ENCODE peak calls at places on chromosomes 16 and 17, in four cellular contexts. One of them, this sample, is unnamed.

GRCh38 chr17:39996162-39996561 is 15.6 kb downstream of the PSMD3 start:
- DNase-seq in K562: no peak
- DNase-seq in HepG2: no peak
- DNase-seq in GM12878: no peak
- DNase-seq in this sample: no peak

GRCh38 chr17:21042434-21043295 is at the start of gene USP22:
- DNase-seq in K562: no peak
- DNase-seq in HepG2: no peak
- DNase-seq in GM12878: no peak
- DNase-seq in this sample: peak

GRCh38 chr16:50399411-50399810 is 30.6 kb upstream of the BRD7 start:
- DNase-seq in K562: no peak
- DNase-seq in HepG2: no peak
- DNase-seq in GM12878: no peak
- DNase-seq in this sample: no peak

GRCh38 chr17:74606050-74606449 is 14.0 kb upstream of the CD300LD start:
- DNase-seq in K562: no peak
- DNase-seq in HepG2: no peak
- DNase-seq in GM12878: no peak
- DNase-seq in this sample: no peak

GRCh38 chr16:1218930-1219611 is 6.0 kb downstream of the TPSG1 start:
- DNase-seq in K562: no peak
- DNase-seq in HepG2: no peak
- DNase-seq in GM12878: no peak
- DNase-seq in this sample: no peak

GRCh38 chr17:46832945-46833839 is 14.7 kb upstream of the WNT3 start:
- DNase-seq in K562: peak
- DNase-seq in HepG2: peak
- DNase-seq in GM12878: no peak
- DNase-seq in this sample: no peak

GRCh38 chr16:78407191-78407590 is 307.7 kb downstream of the WWOX start:
- DNase-seq in K562: no peak
- DNase-seq in HepG2: no peak
- DNase-seq in GM12878: no peak
- DNase-seq in this sample: no peak

GRCh38 chr17:4304417-4305027 is 40.7 kb upstream of the ANKFY1 start:
- DNase-seq in K562: peak
- DNase-seq in HepG2: peak
- DNase-seq in GM12878: no peak
- DNase-seq in this sample: peak

GRCh38 chr17:74190154-74190553 is 13.3 kb upstream of the RPL38 start:
- DNase-seq in K562: peak
- DNase-seq in HepG2: peak
- DNase-seq in GM12878: no peak
- DNase-seq in this sample: no peak

GRCh38 chr17:36501963-36502362 is 15.5 kb downstream of the ZNHIT3 start:
- DNase-seq in K562: no peak
- DNase-seq in HepG2: no peak
- DNase-seq in GM12878: no peak
- DNase-seq in this sample: no peak

GRCh38 chr17:49554694-49555494 is 20.8 kb upstream of the NXPH3 start:
- DNase-seq in K562: no peak
- DNase-seq in HepG2: no peak
- DNase-seq in GM12878: no peak
- DNase-seq in this sample: no peak

GRCh38 chr16:88066680-88067529 is 115.7 kb downstream of the BANP start:
- DNase-seq in K562: no peak
- DNase-seq in HepG2: no peak
- DNase-seq in GM12878: no peak
- DNase-seq in this sample: no peak

GRCh38 chr17:34980681-34981537 is 597 bp downstream of the LIG3 start:
- DNase-seq in K562: peak
- DNase-seq in HepG2: peak
- DNase-seq in GM12878: peak
- DNase-seq in this sample: peak

GRCh38 chr16:10594312-10594950 is 14.0 kb upstream of the EMP2 start:
- DNase-seq in K562: no peak
- DNase-seq in HepG2: no peak
- DNase-seq in GM12878: no peak
- DNase-seq in this sample: no peak

GRCh38 chr17:53191878-53192277 is 630.8 kb upstream of the KIF2B start:
- DNase-seq in K562: no peak
- DNase-seq in HepG2: no peak
- DNase-seq in GM12878: no peak
- DNase-seq in this sample: no peak

GRCh38 chr17:45310380-45311324 is 6.2 kb downstream of the MAP3K14 start:
- DNase-seq in K562: no peak
- DNase-seq in HepG2: no peak
- DNase-seq in GM12878: no peak
- DNase-seq in this sample: no peak

GRCh38 chr17:42126836-42127235 is 4.2 kb downstream of the HSPB9 start:
- DNase-seq in K562: no peak
- DNase-seq in HepG2: no peak
- DNase-seq in GM12878: no peak
- DNase-seq in this sample: no peak

DNA sequence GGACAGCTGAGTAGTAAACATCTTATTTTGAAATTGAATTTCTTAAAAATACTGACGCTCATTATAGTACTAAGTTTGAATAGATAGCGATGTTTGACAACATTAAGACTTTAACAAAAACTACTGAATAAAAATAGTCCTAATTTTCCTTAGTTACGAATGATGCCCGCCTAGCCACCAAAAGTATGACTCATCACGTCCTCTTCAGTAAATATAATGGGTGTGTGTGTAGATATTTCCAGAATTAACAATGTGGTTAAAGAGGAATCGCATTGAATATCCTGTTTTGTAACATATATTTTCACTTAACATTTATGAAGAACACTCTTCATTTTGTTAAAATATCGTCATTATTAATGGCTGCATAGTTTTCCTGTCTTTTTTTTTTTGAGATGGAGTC is 187.6 kb downstream of the MYO1D start:
- DNase-seq in K562: no peak
- DNase-seq in HepG2: no peak
- DNase-seq in GM12878: no peak
- DNase-seq in this sample: no peak
- TF ChIP-seq CREM in K562: no peak
- TF ChIP-seq CREM in HepG2: no peak
- TF ChIP-seq CREM in GM12878: no peak
- TF ChIP-seq CREM in this sample: no peak

GRCh38 chr17:15946611-15947120 is 1.7 kb downstream of the ADORA2B start:
- DNase-seq in K562: no peak
- DNase-seq in HepG2: no peak
- DNase-seq in GM12878: no peak
- DNase-seq in this sample: no peak
- TF ChIP-seq NR2C2 in K562: no peak
- TF ChIP-seq NR2C2 in HepG2: no peak
- TF ChIP-seq NR2C2 in GM12878: no peak
- TF ChIP-seq NR2C2 in this sample: no peak

GRCh38 chr17:76617838-76618237 is 25.7 kb downstream of the ST6GALNAC1 start:
- DNase-seq in K562: no peak
- DNase-seq in HepG2: no peak
- DNase-seq in GM12878: no peak
- DNase-seq in this sample: no peak
- TF ChIP-seq ATF3 in K562: no peak
- TF ChIP-seq ATF3 in HepG2: no peak
- TF ChIP-seq ATF3 in GM12878: no peak
- TF ChIP-seq ATF3 in this sample: no peak

DNA sequence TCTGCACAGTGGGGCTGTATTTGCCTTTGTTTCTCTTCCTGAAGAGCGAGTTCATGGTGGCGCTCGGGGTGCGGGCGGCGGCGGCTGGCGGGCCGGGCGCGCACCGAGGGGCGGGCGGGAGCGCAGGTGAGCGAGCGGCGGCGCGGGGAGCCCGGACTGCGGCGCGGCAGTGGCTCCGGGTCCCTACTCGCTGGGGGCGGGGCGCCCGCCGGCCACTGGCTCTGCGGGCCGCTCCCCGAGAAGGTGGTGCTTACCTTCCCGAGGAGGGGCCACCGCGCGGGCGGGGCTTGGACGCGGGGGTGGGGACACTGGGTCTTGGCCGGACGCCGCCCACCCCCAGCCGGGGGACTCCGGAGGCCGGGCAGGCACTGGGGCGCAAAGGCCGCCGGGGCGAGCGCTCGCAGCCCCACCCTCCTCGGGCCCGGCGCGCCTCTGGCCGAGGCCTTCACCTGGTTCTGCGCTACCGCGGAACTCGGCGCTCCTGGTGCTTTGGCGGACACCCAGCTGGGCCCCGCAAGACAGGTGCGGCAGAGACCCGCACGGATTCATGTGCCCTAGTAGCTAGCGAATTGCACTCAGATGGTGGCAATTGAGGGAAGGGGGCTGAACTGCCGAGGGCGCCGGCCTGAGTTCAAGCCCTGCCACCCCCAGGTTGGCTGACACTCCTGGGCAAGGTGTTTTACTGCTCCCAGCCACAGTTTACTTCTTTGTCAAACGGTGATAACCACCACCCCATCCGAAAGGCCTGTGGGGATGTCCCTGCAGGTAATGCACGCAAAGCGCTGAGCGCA is at the start of gene PPL:
- DNase-seq in K562: peak
- DNase-seq in HepG2: peak
- DNase-seq in GM12878: no peak
- DNase-seq in this sample: peak
- TF ChIP-seq CREM in K562: no peak
- TF ChIP-seq CREM in HepG2: no peak
- TF ChIP-seq CREM in GM12878: no peak
- TF ChIP-seq CREM in this sample: no peak

DNA sequence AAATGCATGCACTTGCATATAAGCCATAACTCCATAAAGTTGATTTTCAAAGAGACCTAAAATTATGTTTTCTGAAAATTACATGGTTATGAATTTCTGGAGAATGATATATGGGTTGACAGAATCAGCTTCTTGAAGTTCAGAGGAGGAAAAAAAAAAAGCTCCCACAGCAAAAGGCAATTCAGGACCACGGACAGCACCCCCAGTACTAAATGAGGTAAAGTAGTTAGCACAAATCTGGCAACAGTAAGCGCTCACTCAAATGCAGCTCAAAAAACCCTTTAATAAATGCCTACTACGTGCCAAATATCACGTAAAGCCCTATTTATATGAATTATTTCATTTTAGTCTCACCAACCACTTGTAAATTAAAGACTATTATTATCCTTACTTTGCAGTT is 135.2 kb downstream of the SHISA9 start:
- DNase-seq in K562: peak
- DNase-seq in HepG2: peak
- DNase-seq in GM12878: no peak
- DNase-seq in this sample: peak
- TF ChIP-seq NR2C2 in K562: no peak
- TF ChIP-seq NR2C2 in HepG2: no peak
- TF ChIP-seq NR2C2 in GM12878: no peak
- TF ChIP-seq NR2C2 in this sample: no peak

GRCh38 chr17:15512310-15512709 is 44.9 kb upstream of the CDRT4 start:
- DNase-seq in K562: no peak
- DNase-seq in HepG2: no peak
- DNase-seq in GM12878: no peak
- DNase-seq in this sample: no peak

GRCh38 chr17:15511142-15511541 is 43.7 kb upstream of the CDRT4 start:
- DNase-seq in K562: no peak
- DNase-seq in HepG2: no peak
- DNase-seq in GM12878: no peak
- DNase-seq in this sample: no peak

GRCh38 chr17:15513859-15514446 is 46.5 kb upstream of the CDRT4 start:
- DNase-seq in K562: no peak
- DNase-seq in HepG2: no peak
- DNase-seq in GM12878: no peak
- DNase-seq in this sample: no peak

GRCh38 chr17:15514469-15514868 is 47.0 kb upstream of the CDRT4 start:
- DNase-seq in K562: no peak
- DNase-seq in HepG2: no peak
- DNase-seq in GM12878: no peak
- DNase-seq in this sample: no peak

GRCh38 chr17:15513058-15513858 is 45.8 kb upstream of the CDRT4 start:
- DNase-seq in K562: no peak
- DNase-seq in HepG2: no peak
- DNase-seq in GM12878: no peak
- DNase-seq in this sample: no peak
- TF ChIP-seq ATF3 in K562: no peak
- TF ChIP-seq ATF3 in HepG2: no peak
- TF ChIP-seq ATF3 in GM12878: no peak
- TF ChIP-seq ATF3 in this sample: no peak

GRCh38 chr17:50890675-50891516 is 24.7 kb upstream of the TOB1 start:
- DNase-seq in K562: no peak
- DNase-seq in HepG2: peak
- DNase-seq in GM12878: no peak
- DNase-seq in this sample: no peak
- TF ChIP-seq CREM in K562: no peak
- TF ChIP-seq CREM in HepG2: peak
- TF ChIP-seq CREM in GM12878: no peak
- TF ChIP-seq CREM in this sample: no peak

GRCh38 chr17:59837362-59838195 is 55.2 kb downstream of the TUBD1 start:
- DNase-seq in K562: peak
- DNase-seq in HepG2: peak
- DNase-seq in GM12878: peak
- DNase-seq in this sample: peak
- TF ChIP-seq NR2C2 in K562: no peak
- TF ChIP-seq NR2C2 in HepG2: no peak
- TF ChIP-seq NR2C2 in GM12878: no peak
- TF ChIP-seq NR2C2 in this sample: no peak

GRCh38 chr17:56832446-56832845 is 1.3 kb downstream of the C17orf67 start:
- DNase-seq in K562: peak
- DNase-seq in HepG2: peak
- DNase-seq in GM12878: no peak
- DNase-seq in this sample: no peak

GRCh38 chr17:56834380-56835258 is 668 bp downstream of the DGKE start:
- DNase-seq in K562: peak
- DNase-seq in HepG2: peak
- DNase-seq in GM12878: peak
- DNase-seq in this sample: peak

GRCh38 chr17:56833023-56833811 is 503 bp downstream of the C17orf67 start:
- DNase-seq in K562: peak
- DNase-seq in HepG2: no peak
- DNase-seq in GM12878: peak
- DNase-seq in this sample: peak

GRCh38 chr17:56833812-56834379 is at the start of the genes C17orf67 and DGKE:
- DNase-seq in K562: peak
- DNase-seq in HepG2: peak
- DNase-seq in GM12878: peak
- DNase-seq in this sample: peak

DNA sequence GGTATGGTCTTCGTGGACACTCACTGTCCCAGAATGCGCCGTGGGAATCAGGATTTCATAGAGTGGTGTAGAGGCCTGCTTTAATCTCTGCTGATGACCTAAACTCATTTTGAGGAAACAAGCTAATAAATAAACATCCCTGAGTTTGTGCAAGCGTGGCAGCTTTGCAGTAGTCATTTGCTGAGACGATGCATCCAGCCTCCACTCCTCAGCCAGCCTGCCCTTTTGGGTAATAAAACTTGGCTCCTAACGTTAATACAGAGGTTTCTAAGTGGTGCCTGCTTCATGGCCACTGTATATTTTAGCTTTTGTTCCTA is 1.3 kb downstream of the DGKE start:
- DNase-seq in K562: peak
- DNase-seq in HepG2: no peak
- DNase-seq in GM12878: no peak
- DNase-seq in this sample: no peak
- TF ChIP-seq ATF3 in K562: no peak
- TF ChIP-seq ATF3 in HepG2: no peak
- TF ChIP-seq ATF3 in GM12878: no peak
- TF ChIP-seq ATF3 in this sample: no peak

This sample was measured in WTC11.